ENCODE peak calls at places on chromosomes 12 and 14, in four cellular contexts. F, M, C and T are unnamed samples.

GRCh38 chr14:102772781-102773570 is 4.3 kb upstream of the TRAF3 start:
- DNase-seq in M (no peak), C (no peak), F (no peak), T (peak; percentile 17)

GRCh38 chr14:50319293-50319692 is 7.2 kb downstream of the DMAC2L start:
- DNase-seq in F (no peak), C (peak; percentile 46), M (no peak), T (peak; percentile 38)

GRCh38 chr14:83993545-83993944 is 1536.4 kb upstream of the FLRT2 start:
- DNase-seq in M (no peak), C (peak; percentile 71), F (no peak), T (no peak)

GRCh38 chr12:45121224-45121623 is 70.3 kb upstream of the DBX2 start:
- DNase-seq in F (no peak), M (no peak), C (no peak), T (no peak)

GRCh38 chr14:103708750-103709187 is 6.5 kb downstream of the XRCC3 start:
- DNase-seq in F (no peak), C (no peak), M (no peak), T (no peak)

GRCh38 chr14:87896393-87897380 is 96.3 kb downstream of the GALC start:
- DNase-seq in C (peak; percentile 56), M (peak; percentile 18), F (no peak), T (peak; percentile 65)

GRCh38 chr12:9906888-9907287 is 25.3 kb downstream of the CLEC2A start:
- DNase-seq in F (no peak), M (no peak), C (no peak), T (no peak)

GRCh38 chr14:76502219-76502618 is 126.3 kb downstream of the ESRRB start:
- DNase-seq in F (no peak), C (no peak), M (no peak), T (no peak)

GRCh38 chr14:103155013-103155412 is 31.8 kb downstream of the TNFAIP2 start:
- DNase-seq in M (peak; percentile 88), F (peak; percentile 80), C (peak; percentile 13), T (peak; percentile 59)

GRCh38 chr12:93347054-93347786 is 30.5 kb upstream of the NUDT4 start:
- DNase-seq in M (no peak), F (no peak), C (no peak), T (peak; percentile 39)

GRCh38 chr12:96776908-96777307 is 130.1 kb upstream of the NEDD1 start:
- DNase-seq in F (no peak), M (no peak), C (no peak), T (no peak)

GRCh38 chr12:11729008-11729407 is 79.5 kb downstream of the ETV6 start:
- DNase-seq in C (no peak), F (no peak), M (no peak), T (no peak)

GRCh38 chr12:34400986-34401658 is 378.8 kb downstream of the ALG10 start:
- DNase-seq in M (no peak), C (no peak), F (peak; percentile 11), T (no peak)

GRCh38 chr14:74875941-74876913 is at the start of gene PROX2:
- DNase-seq in C (no peak), F (no peak), M (no peak), T (no peak)

GRCh38 chr12:124386661-124387509 is 92.0 kb downstream of the RFLNA start:
- DNase-seq in F (no peak), C (no peak), M (no peak), T (no peak)

GRCh38 chr12:26158078-26158764 is 33.4 kb upstream of the BHLHE41 start:
- DNase-seq in C (no peak), M (no peak), F (no peak), T (no peak)

GRCh38 chr12:104507672-104508071 is 50.9 kb downstream of the CHST11 start:
- DNase-seq in F (no peak), C (no peak), M (no peak), T (no peak)

GRCh38 chr12:11855993-11856374 is 206.5 kb downstream of the ETV6 start:
- DNase-seq in F (no peak), C (no peak), M (no peak), T (no peak)

GRCh38 chr14:52052991-52053390 is 15.9 kb downstream of the NID2 start:
- DNase-seq in C (peak; percentile 52), F (no peak), M (no peak), T (no peak)

GRCh38 chr14:83164016-83164415 is 1630.4 kb upstream of the SEL1L start:
- DNase-seq in C (peak; percentile 98), M (no peak), F (peak; percentile 15), T (no peak)

GRCh38 chr12:24088751-24089150 is 139.3 kb upstream of the SOX5 start:
- DNase-seq in C (peak; percentile 59), M (no peak), F (no peak), T (no peak)

GRCh38 chr14:94933411-94933964 is 163.6 kb upstream of the GSC start:
- DNase-seq in M (no peak), C (no peak), F (no peak), T (no peak)

GRCh38 chr14:76480426-76480825 is 104.5 kb downstream of the ESRRB start:
- DNase-seq in C (no peak), M (no peak), F (no peak), T (no peak)

GRCh38 chr12:132597333-132598283 is 12.8 kb downstream of the LRCOL1 start:
- DNase-seq in F (no peak), M (no peak), C (peak; percentile 23), T (peak; percentile 34)

GRCh38 chr12:109736552-109737108 is 23.0 kb downstream of the FAM222A start:
- DNase-seq in M (no peak), C (peak; percentile 53), F (no peak), T (peak; percentile 87)

GRCh38 chr14:48430805-48431204 is 755.4 kb upstream of the MDGA2 start:
- DNase-seq in F (no peak), M (no peak), C (no peak), T (no peak)

GRCh38 chr12:118102609-118103008 is 1.2 kb downstream of the VSIG10 start:
- DNase-seq in F (no peak), M (peak; percentile 54), C (no peak), T (no peak)

GRCh38 chr12:64469455-64470142 is 17.7 kb downstream of the TBK1 start:
- DNase-seq in M (no peak), C (no peak), F (no peak), T (no peak)

GRCh38 chr14:92613008-92613658 is 99.6 kb downstream of the RIN3 start:
- DNase-seq in C (no peak), M (no peak), F (no peak), T (peak; percentile 37)

GRCh38 chr12:2959194-2959507 is at the start of gene TEAD4:
- DNase-seq in F (no peak), M (peak; percentile 90), C (peak; percentile 74), T (no peak)

GRCh38 chr12:59626382-59626781 is 30.6 kb downstream of the SLC16A7 start:
- DNase-seq in C (peak; percentile 40), M (no peak), F (no peak), T (no peak)

DNA sequence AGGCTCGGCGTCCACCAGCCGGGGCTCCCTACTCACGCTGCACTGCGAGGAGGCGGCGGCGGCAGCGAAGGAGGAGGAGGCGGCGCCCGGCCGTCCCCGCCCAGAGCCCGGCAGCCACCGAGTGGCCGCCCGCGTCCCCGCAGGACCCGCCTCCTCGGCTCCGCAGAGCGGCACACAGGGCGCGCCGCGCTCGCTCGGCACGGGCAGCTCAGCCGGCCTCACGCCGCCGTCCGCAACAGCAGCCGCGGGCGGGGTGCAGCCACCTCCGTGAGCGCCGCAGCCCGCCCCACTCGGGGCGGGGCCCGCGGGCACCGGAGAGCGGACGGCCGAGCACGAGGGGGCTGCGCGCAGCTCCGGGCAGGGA is at the start of gene ATP2B1:
- DNase-seq in C (peak; percentile 83), F (peak; percentile 80), M (peak; percentile 60), T (peak; percentile 89)
- TF ChIP-seq POLR2A in C (peak; percentile 89), F (no peak), M (no peak), T (peak; percentile 85)

GRCh38 chr12:121578230-121579189 is 2.3 kb downstream of the KDM2B start:
- DNase-seq in C (peak; percentile 21), F (no peak), M (no peak), T (peak; percentile 66)

GRCh38 chr12:121580959-121581680 is at the start of gene KDM2B:
- DNase-seq in F (peak; percentile 37), M (no peak), C (peak; percentile 67), T (peak; percentile 80)

GRCh38 chr12:121579190-121579791 is 1.5 kb downstream of the KDM2B start:
- DNase-seq in C (no peak), F (no peak), M (no peak), T (peak; percentile 67)

GRCh38 chr12:121581681-121582439 is 1.0 kb upstream of the KDM2B start:
- DNase-seq in C (peak; percentile 50), F (no peak), M (no peak), T (peak; percentile 59)

GRCh38 chr12:121579981-121580868 is 598 bp downstream of the KDM2B start:
- DNase-seq in M (peak; percentile 58), C (peak; percentile 55), F (peak; percentile 53), T (peak; percentile 90)
- TF ChIP-seq POLR2A in M (peak; percentile 47), C (no peak), F (no peak), T (peak; percentile 39)

GRCh38 chr14:104972301-104973211 is 5.6 kb downstream of the AHNAK2 start:
- DNase-seq in C (no peak), M (peak; percentile 79), F (peak; percentile 85), T (no peak)
- TF ChIP-seq POLR2A in C (no peak), M (no peak), F (no peak), T (no peak)

GRCh38 chr12:65533177-65533883 is 254.8 kb downstream of the MSRB3 start:
- DNase-seq in C (peak; percentile 52), F (no peak), M (no peak), T (no peak)
- TF ChIP-seq POLR2A in C (no peak), F (no peak), M (no peak), T (no peak)

GRCh38 chr14:72515779-72516770 is 377.8 kb downstream of the DPF3 start:
- DNase-seq in M (no peak), C (peak; percentile 69), F (no peak), T (no peak)
- TF ChIP-seq POLR2A in M (no peak), C (no peak), F (no peak), T (no peak)

GRCh38 chr14:68786491-68787234 is 6.2 kb downstream of the ZFP36L1 start:
- DNase-seq in M (peak; percentile 53), C (peak; percentile 65), F (no peak), T (no peak)
- TF ChIP-seq POLR2A in M (no peak), C (no peak), F (no peak), T (peak; percentile 43)